ENCODE peak calls at places on chromosomes 5 and 9, in eight cellular contexts. A, X, T, R, I, U, O and G are unnamed samples. For H3K9me3, the result is how much of the 10 kb centered on the place peaks cover.

GRCh38 chr5:128225245-128226030 is 141.9 kb downstream of the SLC12A2 start:
- DNase-seq in A (no peak), X (no peak), T (no peak), R (no peak), I (no peak), U (no peak), O (no peak), G (no peak)

GRCh38 chr9:1005043-1005667 is 28.7 kb downstream of the DMRT3 start:
- DNase-seq in A (no peak), X (peak), T (no peak), R (peak), I (peak), U (peak), O (peak), G (peak)

GRCh38 chr5:174725261-174725990 is 1.0 kb downstream of the MSX2 start:
- DNase-seq in A (no peak), X (no peak), T (no peak), R (no peak), I (no peak), U (no peak), O (no peak), G (no peak)

GRCh38 chr5:41371741-41372140 is 138.7 kb downstream of the PLCXD3 start:
- DNase-seq in A (no peak), X (peak), T (no peak), R (peak), I (no peak), U (no peak), O (no peak), G (peak)

GRCh38 chr9:90547896-90548295 is 94.7 kb downstream of the DIRAS2 start:
- DNase-seq in A (no peak), X (no peak), T (no peak), R (no peak), I (no peak), U (no peak), O (no peak), G (no peak)

GRCh38 chr5:59193616-59194319 is 610.9 kb downstream of the RAB3C start:
- DNase-seq in A (peak), X (peak), T (peak), R (peak), I (no peak), U (no peak), O (no peak), G (peak)

GRCh38 chr9:121499427-121500164 is at the start of gene GGTA1:
- DNase-seq in A (peak), X (peak), T (no peak), R (peak), I (no peak), U (no peak), O (peak), G (peak)

GRCh38 chr5:154262376-154262775 is 71.8 kb downstream of the GALNT10 start:
- DNase-seq in A (no peak), X (no peak), T (no peak), R (no peak), I (no peak), U (no peak), O (no peak), G (no peak)

GRCh38 chr5:148176480-148176879 is 8.1 kb downstream of the SPINK14 start:
- DNase-seq in A (no peak), X (no peak), T (no peak), R (no peak), I (no peak), U (no peak), O (no peak), G (no peak)

GRCh38 chr9:76338418-76338817 is 55.8 kb downstream of the RFK start:
- DNase-seq in A (no peak), X (no peak), T (no peak), R (no peak), I (no peak), U (no peak), O (no peak), G (no peak)

GRCh38 chr5:142472306-142472951 is 147.6 kb upstream of the SPRY4 start:
- DNase-seq in A (no peak), X (peak), T (peak), R (peak), I (no peak), U (peak), O (no peak), G (peak)

GRCh38 chr5:139439013-139439903 is at the start of gene DNAJC18:
- DNase-seq in A (peak), X (peak), T (peak), R (peak), I (peak), U (peak), O (peak), G (no peak)

GRCh38 chr5:59709833-59710232 is 183.7 kb downstream of the PDE4D start:
- DNase-seq in A (no peak), X (peak), T (peak), R (peak), I (no peak), U (no peak), O (no peak), G (peak)

GRCh38 chr5:36724429-36725332 is 118.3 kb downstream of the SLC1A3 start:
- DNase-seq in A (peak), X (no peak), T (no peak), R (no peak), I (peak), U (no peak), O (peak), G (peak)

GRCh38 chr5:71978216-71978615 is 129.1 kb upstream of the MAP1B start:
- DNase-seq in A (no peak), X (no peak), T (no peak), R (no peak), I (no peak), U (no peak), O (no peak), G (no peak)

GRCh38 chr5:67774153-67774552 is 441.4 kb upstream of the PIK3R1 start:
- DNase-seq in A (no peak), X (peak), T (no peak), R (peak), I (no peak), U (peak), O (no peak), G (peak)

GRCh38 chr5:97094579-97095317 is 47.7 kb downstream of the LIX1 start:
- DNase-seq in A (no peak), X (no peak), T (no peak), R (no peak), I (peak), U (no peak), O (peak), G (no peak)

GRCh38 chr5:109589983-109590382 is 99.7 kb upstream of the MAN2A1 start:
- DNase-seq in A (no peak), X (no peak), T (no peak), R (peak), I (no peak), U (no peak), O (no peak), G (no peak)

GRCh38 chr9:34328500-34328982 is 527 bp downstream of the KIF24 start:
- DNase-seq in A (no peak), X (no peak), T (no peak), R (no peak), I (peak), U (no peak), O (no peak), G (no peak)

GRCh38 chr9:136845465-136846261 is 3.4 kb downstream of the AJM1 start:
- DNase-seq in A (peak), X (no peak), T (no peak), R (no peak), I (no peak), U (no peak), O (no peak), G (no peak)

GRCh38 chr9:130565792-130566191 is 13.6 kb upstream of the FUBP3 start:
- DNase-seq in A (no peak), X (no peak), T (no peak), R (peak), I (no peak), U (no peak), O (no peak), G (no peak)

GRCh38 chr5:127358782-127359181 is 68.2 kb downstream of the MEGF10 start:
- DNase-seq in A (no peak), X (peak), T (no peak), R (peak), I (no peak), U (no peak), O (no peak), G (no peak)

DNA sequence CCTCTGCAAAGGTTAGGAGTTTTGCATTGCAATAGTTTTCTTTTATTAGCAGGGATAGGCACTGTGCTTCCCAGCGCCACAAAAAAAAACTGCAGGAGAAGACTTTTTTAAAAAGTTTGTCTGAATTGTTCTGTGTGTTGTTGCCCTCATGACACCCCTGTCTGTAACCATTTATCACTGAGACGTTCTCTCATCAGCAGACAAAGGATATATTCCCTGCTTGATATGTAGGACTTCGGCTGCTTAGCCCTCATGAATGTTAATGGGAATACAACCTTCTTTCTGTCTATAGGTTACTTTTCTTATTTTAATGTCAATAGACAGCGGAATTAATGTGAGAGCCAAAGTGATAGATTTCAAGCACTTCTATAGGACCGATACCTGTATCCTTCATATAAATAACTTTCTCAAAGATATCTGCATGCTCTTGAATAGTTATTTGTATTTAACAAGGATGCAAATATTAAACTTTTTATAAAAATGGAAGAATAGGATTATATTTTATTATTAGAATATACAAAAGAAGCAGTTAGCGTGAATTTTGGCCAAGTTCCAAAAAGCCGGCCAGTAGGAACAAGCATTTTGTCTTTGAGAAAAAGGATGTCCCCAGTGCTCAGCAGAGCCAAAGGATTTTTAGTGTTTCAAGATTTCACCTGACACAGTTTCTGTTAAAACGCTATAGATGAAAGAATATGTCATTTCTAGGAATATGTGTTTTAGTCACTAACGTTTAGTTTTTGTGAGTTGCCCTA is 1.5 kb upstream of the LYSMD3 start:
- DNase-seq in A (no peak), X (no peak), T (no peak), R (no peak), I (no peak), U (no peak), O (no peak), G (no peak)
- H3K4me3 ChIP-seq in A (peak), X (peak), T (no peak), R (peak), I (no peak), U (no peak), O (no peak), G (no peak)

DNA sequence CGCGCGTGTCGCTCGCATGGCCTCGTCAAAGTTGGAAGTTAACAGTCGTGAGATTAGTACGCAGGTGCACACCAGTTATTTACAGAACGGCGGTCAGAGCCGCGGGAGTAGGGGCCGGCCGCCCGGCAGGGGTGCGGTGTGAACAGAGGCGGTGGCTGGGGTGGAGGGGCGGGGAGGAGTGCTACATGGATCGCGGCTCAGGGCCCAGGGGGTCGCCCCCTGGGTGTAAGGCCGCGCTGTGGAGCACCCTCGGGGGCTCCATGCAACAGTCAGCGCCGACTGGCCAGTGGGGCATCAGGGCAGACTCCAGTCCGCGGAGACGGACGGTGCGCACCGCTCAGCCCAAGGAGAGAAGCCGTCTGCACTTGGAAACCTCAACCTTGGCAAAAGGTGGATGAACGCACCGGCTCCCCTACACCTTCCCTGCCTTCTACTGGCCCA is 60.3 kb downstream of the ZNF354C start:
- DNase-seq in A (no peak), X (no peak), T (no peak), R (no peak), I (no peak), U (no peak), O (no peak), G (no peak)
- H3K9me3 ChIP-seq in A (under half), X (under half), T (half or more), R (under half), I (under half), U (under half), O (under half), G (under half)

DNA sequence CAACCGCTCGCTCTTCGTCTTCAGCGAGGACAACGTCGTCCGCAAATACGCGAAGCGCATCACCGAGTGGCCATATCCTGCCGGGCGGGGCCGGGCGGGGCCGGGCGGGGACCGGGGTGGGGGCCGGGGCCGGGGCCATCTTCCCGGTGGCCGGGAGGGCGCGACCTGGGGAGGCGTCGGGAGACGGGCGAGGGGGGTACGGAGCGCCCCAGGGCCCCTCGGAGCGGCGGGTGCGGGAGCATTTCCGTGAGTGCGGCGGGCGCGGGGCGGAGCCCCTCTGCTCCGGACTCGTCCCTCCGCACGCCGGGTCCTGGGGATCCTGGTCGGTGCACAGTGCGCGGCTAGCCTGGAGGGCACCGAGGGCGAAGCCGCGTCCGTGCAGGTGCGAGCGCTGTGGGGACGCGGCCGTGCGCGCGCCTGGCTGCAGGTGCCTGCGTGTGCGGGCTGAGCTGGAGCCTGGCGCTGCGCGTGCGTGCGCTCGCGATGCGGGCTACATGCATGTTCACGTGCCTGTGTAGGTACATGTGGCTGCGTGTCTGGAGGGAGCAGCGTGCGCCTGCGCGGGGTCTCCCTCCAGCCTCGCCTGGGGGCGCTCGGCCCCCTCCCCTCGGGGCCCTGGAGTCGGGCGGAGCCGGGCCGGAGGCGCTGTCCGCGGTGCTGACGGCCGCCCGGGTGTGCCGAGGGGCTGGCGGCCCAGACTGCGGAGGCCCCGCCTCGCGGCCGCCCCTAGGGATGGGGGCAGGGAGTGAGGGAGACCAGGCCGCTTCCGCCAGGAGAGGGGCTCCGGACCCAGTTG is 762 bp downstream of the CACNA1B start:
- DNase-seq in A (no peak), X (peak), T (no peak), R (peak), I (no peak), U (no peak), O (no peak), G (no peak)
- H3K4me3 ChIP-seq in A (peak), X (no peak), T (no peak), R (no peak), I (no peak), U (no peak), O (no peak), G (no peak)

GRCh38 chr9:135141183-135141774 is 53.8 kb downstream of the OLFM1 start:
- DNase-seq in A (no peak), X (no peak), T (no peak), R (no peak), I (no peak), U (no peak), O (no peak), G (no peak)
- H3K9me3 ChIP-seq in A (under half), X (under half), T (under half), R (under half), I (under half), U (under half), O (under half), G (under half)

GRCh38 chr9:36306481-36307306 is 48.4 kb upstream of the GNE start:
- DNase-seq in A (no peak), X (no peak), T (no peak), R (no peak), I (no peak), U (peak), O (no peak), G (peak)
- H3K4me3 ChIP-seq in A (no peak), X (no peak), T (no peak), R (no peak), I (no peak), U (no peak), O (no peak), G (no peak)

GRCh38 chr9:120256146-120256545 is 323.8 kb downstream of the CDK5RAP2 start:
- DNase-seq in A (no peak), X (no peak), T (no peak), R (no peak), I (no peak), U (no peak), O (no peak), G (no peak)

GRCh38 chr9:120261419-120261818 is 318.5 kb downstream of the CDK5RAP2 start:
- DNase-seq in A (no peak), X (no peak), T (no peak), R (no peak), I (no peak), U (no peak), O (no peak), G (no peak)

GRCh38 chr9:120258096-120258495 is 321.9 kb downstream of the CDK5RAP2 start:
- DNase-seq in A (no peak), X (no peak), T (no peak), R (no peak), I (no peak), U (no peak), O (no peak), G (no peak)

GRCh38 chr9:120257483-120257882 is 322.5 kb downstream of the CDK5RAP2 start:
- DNase-seq in A (no peak), X (no peak), T (no peak), R (peak), I (no peak), U (no peak), O (no peak), G (peak)

GRCh38 chr9:120259100-120259499 is 320.9 kb downstream of the CDK5RAP2 start:
- DNase-seq in A (no peak), X (no peak), T (no peak), R (no peak), I (no peak), U (no peak), O (no peak), G (no peak)
- H3K9me3 ChIP-seq in A (under half), X (under half), T (under half), R (under half), I (under half), U (under half), O (under half), G (under half)

GRCh38 chr5:140925806-140926205 is 293 bp upstream of the PCDHAC1 start:
- DNase-seq in A (no peak), X (no peak), T (no peak), R (no peak), I (no peak), U (no peak), O (no peak), G (no peak)

GRCh38 chr5:140926211-140926902 is at the start of gene PCDHAC1:
- DNase-seq in A (peak), X (peak), T (peak), R (peak), I (no peak), U (no peak), O (no peak), G (peak)

GRCh38 chr5:140926903-140927573 is 939 bp downstream of the PCDHAC1 start:
- DNase-seq in A (peak), X (peak), T (no peak), R (peak), I (no peak), U (no peak), O (no peak), G (no peak)
- H3K4me3 ChIP-seq in A (peak), X (peak), T (no peak), R (peak), I (no peak), U (no peak), O (no peak), G (peak)

DNA sequence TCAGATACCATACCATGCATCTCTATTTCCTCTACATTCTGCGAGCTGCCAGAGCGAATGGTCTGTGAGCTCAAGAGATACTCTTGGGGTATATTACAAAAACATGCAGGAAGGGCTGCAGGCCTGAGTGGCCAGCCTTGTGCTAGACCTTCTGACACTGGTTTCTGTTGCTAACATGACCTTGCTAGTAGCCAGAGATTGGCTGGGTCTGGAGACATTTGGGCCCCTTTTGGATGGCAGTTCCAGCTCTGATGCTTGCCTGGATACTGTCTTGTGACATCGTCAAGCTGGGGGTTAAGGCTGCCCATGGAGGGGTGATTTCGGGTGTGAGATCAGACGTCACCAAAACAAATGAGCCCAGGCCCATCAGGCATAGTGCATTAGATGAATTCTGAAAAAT is 56.1 kb upstream of the FSTL4 start:
- DNase-seq in A (no peak), X (no peak), T (no peak), R (no peak), I (no peak), U (no peak), O (no peak), G (no peak)
- H3K9me3 ChIP-seq in A (under half), X (under half), T (under half), R (under half), I (under half), U (under half), O (under half), G (under half)

GRCh38 chr5:171312129-171312819 is 3.2 kb downstream of the TLX3 start:
- DNase-seq in A (no peak), X (no peak), T (no peak), R (no peak), I (no peak), U (no peak), O (no peak), G (no peak)
- H3K4me3 ChIP-seq in A (peak), X (no peak), T (no peak), R (no peak), I (no peak), U (no peak), O (no peak), G (no peak)